ENCODE peak calls at places on chromosomes 2 and 18, in nine cellular contexts. U is PC-3; L is lower lobe of right lung; D is cardiac muscle cell; Z is effector memory CD4-positive, alpha-beta T cell; M is GM23338; T is K562; C is SK-N-SH; W is fibroblast of lung. B is an unnamed sample.
A peak's percentile ranks its signal among the peaks of the same experiment; 100 is the strongest.

GRCh38 chr2:17853799-17854198 is 24.7 kb upstream of the KCNS3 start:
- DNase-seq in U (no peak), L (no peak), D (no peak), Z (no peak), M (peak; percentile 43), T (no peak), C (no peak), W (no peak), B (no peak)

GRCh38 chr18:55384551-55385275 is 203.3 kb downstream of the TCF4 start:
- DNase-seq in U (peak; percentile 59), L (no peak), D (peak; percentile 67), Z (no peak), M (peak; percentile 85), T (peak; percentile 57), C (peak; percentile 15), W (peak; percentile 62), B (no peak)

GRCh38 chr2:191933307-191934105 is 86.6 kb upstream of the CAVIN2 start:
- DNase-seq in U (no peak), L (no peak), D (no peak), Z (no peak), M (no peak), T (no peak), C (no peak), W (no peak), B (no peak)

GRCh38 chr2:155701721-155702120 is 630.8 kb downstream of the NR4A2 start:
- DNase-seq in U (no peak), L (no peak), D (no peak), Z (no peak), M (no peak), T (no peak), C (no peak), W (no peak), B (no peak)

GRCh38 chr2:66507673-66508127 is 72.8 kb downstream of the MEIS1 start:
- DNase-seq in U (no peak), L (no peak), D (no peak), Z (no peak), M (peak; percentile 88), T (no peak), C (no peak), W (no peak), B (no peak)

GRCh38 chr2:95056461-95057459 is 31.3 kb downstream of the MAL start:
- DNase-seq in U (peak; percentile 87), L (no peak), D (no peak), Z (no peak), M (no peak), T (no peak), C (no peak), W (no peak), B (no peak)

GRCh38 chr2:214226061-214226460 is 184.8 kb upstream of the VWC2L start:
- DNase-seq in U (peak; percentile 4), L (no peak), D (no peak), Z (no peak), M (no peak), T (no peak), C (no peak), W (no peak), B (no peak)

GRCh38 chr2:20326163-20326780 is 24.4 kb downstream of the PUM2 start:
- DNase-seq in U (peak; percentile 72), L (no peak), D (peak; percentile 69), Z (peak; percentile 16), M (peak; percentile 77), T (peak; percentile 67), C (peak; percentile 74), W (peak; percentile 70), B (no peak)

GRCh38 chr2:43526994-43527393 is 68.8 kb downstream of the THADA start:
- DNase-seq in U (no peak), L (no peak), D (no peak), Z (no peak), M (no peak), T (no peak), C (no peak), W (no peak), B (no peak)

GRCh38 chr18:76589866-76590265 is 94.8 kb upstream of the ZNF516 start:
- DNase-seq in U (no peak), L (no peak), D (no peak), Z (no peak), M (no peak), T (no peak), C (no peak), W (no peak), B (no peak)

GRCh38 chr18:58409802-58410445 is 219.0 kb downstream of the ALPK2 start:
- DNase-seq in U (no peak), L (no peak), D (no peak), Z (no peak), M (no peak), T (no peak), C (no peak), W (no peak), B (no peak)

GRCh38 chr18:2897015-2897414 is 50.2 kb downstream of the EMILIN2 start:
- DNase-seq in U (no peak), L (no peak), D (no peak), Z (no peak), M (no peak), T (no peak), C (no peak), W (no peak), B (no peak)

GRCh38 chr2:180675170-180675569 is 305.2 kb upstream of the UBE2E3 start:
- DNase-seq in U (peak; percentile 62), L (no peak), D (no peak), Z (no peak), M (no peak), T (no peak), C (no peak), W (no peak), B (no peak)

GRCh38 chr2:74500578-74500946 is 1.2 kb upstream of the LBX2 start:
- DNase-seq in U (no peak), L (no peak), D (no peak), Z (no peak), M (peak; percentile 51), T (no peak), C (no peak), W (no peak), B (no peak)

GRCh38 chr2:154067124-154067523 is 195.4 kb downstream of the GALNT13 start:
- DNase-seq in U (no peak), L (no peak), D (no peak), Z (no peak), M (no peak), T (no peak), C (no peak), W (no peak), B (no peak)
- H3K4me1 ChIP-seq in U (no peaks in the 10 kb centered on the region), L (no peaks in the 10 kb centered on the region), D (no peaks in the 10 kb centered on the region), Z (no peaks in the 10 kb centered on the region), M (no peaks in the 10 kb centered on the region), T (no peaks in the 10 kb centered on the region), C (no peaks in the 10 kb centered on the region), W (no peaks in the 10 kb centered on the region), B (no peaks in the 10 kb centered on the region)

GRCh38 chr2:240569998-240570530 is 1.8 kb downstream of the RNPEPL1 start:
- DNase-seq in U (no peak), L (peak; percentile 50), D (no peak), Z (no peak), M (no peak), T (no peak), C (no peak), W (no peak), B (no peak)

GRCh38 chr2:240567137-240567871 is 980 bp upstream of the RNPEPL1 start:
- DNase-seq in U (no peak), L (peak; percentile 57), D (no peak), Z (peak; percentile 49), M (no peak), T (peak; percentile 34), C (peak; percentile 41), W (no peak), B (peak; percentile 49)

GRCh38 chr2:240567872-240568677 is at the start of gene RNPEPL1:
- DNase-seq in U (peak; percentile 44), L (peak; percentile 68), D (no peak), Z (peak; percentile 45), M (peak; percentile 60), T (peak; percentile 45), C (peak; percentile 90), W (peak; percentile 20), B (peak; percentile 25)

GRCh38 chr2:240569523-240569997 is 1.3 kb downstream of the RNPEPL1 start:
- DNase-seq in U (no peak), L (peak; percentile 50), D (no peak), Z (no peak), M (no peak), T (no peak), C (no peak), W (no peak), B (no peak)

DNA sequence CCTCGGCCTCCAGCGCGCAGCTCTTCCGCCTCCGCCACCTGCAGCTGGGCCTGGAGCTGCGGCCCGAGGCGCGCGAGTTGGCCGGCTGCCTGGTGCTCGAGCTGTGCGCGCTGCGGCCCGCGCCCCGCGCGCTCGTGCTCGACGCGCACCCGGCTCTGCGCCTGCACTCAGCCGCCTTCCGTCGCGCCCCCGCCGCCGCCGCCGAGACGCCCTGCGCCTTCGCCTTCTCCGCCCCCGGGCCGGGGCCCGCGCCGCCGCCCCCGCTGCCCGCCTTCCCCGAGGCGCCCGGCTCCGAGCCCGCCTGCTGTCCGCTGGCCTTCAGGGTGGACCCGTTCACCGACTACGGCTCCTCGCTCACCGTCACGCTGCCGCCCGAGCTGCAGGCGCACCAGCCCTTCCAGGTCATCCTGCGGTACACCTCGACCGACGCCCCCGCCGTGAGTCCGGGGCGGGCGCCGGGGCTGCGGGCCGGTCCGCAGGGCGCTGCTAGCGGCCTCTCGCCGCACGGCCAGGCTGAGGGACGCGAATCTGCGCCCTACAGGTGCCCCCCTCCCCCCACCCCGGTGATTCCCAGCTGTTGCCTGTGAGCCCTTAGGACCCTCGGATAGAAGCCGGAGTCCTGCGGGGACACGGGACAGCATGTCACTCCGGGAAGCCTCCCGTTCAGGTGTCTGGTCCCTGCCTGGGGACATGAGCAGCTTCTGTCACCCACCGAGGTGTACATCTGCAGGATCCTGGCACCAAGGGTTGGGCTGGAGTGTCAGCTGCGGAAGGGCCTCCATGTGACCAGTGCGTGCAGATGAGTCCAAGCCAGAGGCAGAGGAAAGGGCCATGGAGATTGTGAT is 616 bp downstream of the RNPEPL1 start:
- DNase-seq in U (peak; percentile 66), L (peak; percentile 83), D (peak; percentile 67), Z (peak; percentile 40), M (peak; percentile 53), T (peak; percentile 61), C (peak; percentile 83), W (peak; percentile 65), B (peak; percentile 16)
- H3K4me1 ChIP-seq in U (peaks cover 42% of the 10 kb centered on the region), L (peaks cover 55% of the 10 kb centered on the region), D (peaks cover 20% of the 10 kb centered on the region), Z (peaks cover 66% of the 10 kb centered on the region), M (peaks cover 7% of the 10 kb centered on the region), T (peaks cover 24% of the 10 kb centered on the region), C (peaks cover 26% of the 10 kb centered on the region), W (peaks cover 23% of the 10 kb centered on the region), B (peaks cover 14% of the 10 kb centered on the region)

GRCh38 chr2:125573432-125573831 is 1082.5 kb upstream of the GYPC start:
- DNase-seq in U (no peak), L (no peak), D (no peak), Z (no peak), M (no peak), T (no peak), C (no peak), W (no peak), B (no peak)

GRCh38 chr2:125567100-125567499 is 1088.9 kb upstream of the GYPC start:
- DNase-seq in U (no peak), L (no peak), D (no peak), Z (no peak), M (no peak), T (no peak), C (no peak), W (no peak), B (no peak)

GRCh38 chr2:125572660-125573059 is 1083.3 kb upstream of the GYPC start:
- DNase-seq in U (no peak), L (no peak), D (no peak), Z (no peak), M (no peak), T (no peak), C (no peak), W (no peak), B (no peak)
- H3K4me1 ChIP-seq in U (no peaks in the 10 kb centered on the region), L (no peaks in the 10 kb centered on the region), D (no peaks in the 10 kb centered on the region), Z (no peaks in the 10 kb centered on the region), M (no peaks in the 10 kb centered on the region), T (no peaks in the 10 kb centered on the region), C (no peaks in the 10 kb centered on the region), W (no peaks in the 10 kb centered on the region), B (no peaks in the 10 kb centered on the region)

GRCh38 chr2:63735931-63736820 is 105.5 kb upstream of the UGP2 start:
- DNase-seq in U (peak; percentile 45), L (no peak), D (peak; percentile 50), Z (no peak), M (no peak), T (no peak), C (no peak), W (peak; percentile 72), B (no peak)
- H3K4me1 ChIP-seq in U (peaks cover 51% of the 10 kb centered on the region), L (peaks cover 6% of the 10 kb centered on the region), D (no peaks in the 10 kb centered on the region), Z (no peaks in the 10 kb centered on the region), M (peaks cover 3% of the 10 kb centered on the region), T (no peaks in the 10 kb centered on the region), C (peaks cover 36% of the 10 kb centered on the region), W (peaks cover 6% of the 10 kb centered on the region), B (no peaks in the 10 kb centered on the region)